ENCODE peak calls at places on chromosomes 11 and 22, in seven cellular contexts. One of them, this sample, is unnamed.

GRCh38 chr11:44351006-44351660 is 41.2 kb upstream of the ALX4 start:
- DNase-seq in upper lobe of right lung: peak
- DNase-seq in ovary: no peak
- DNase-seq in PC-9: no peak
- DNase-seq in CD8-positive, alpha-beta T cell: no peak
- DNase-seq in Peyer's patch: no peak
- DNase-seq in adrenal gland: no peak
- DNase-seq in this sample: no peak

GRCh38 chr11:111631666-111632039 is 29.4 kb downstream of the SIK2 start:
- DNase-seq in adrenal gland: no peak
- DNase-seq in ovary: no peak
- DNase-seq in Peyer's patch: no peak
- DNase-seq in CD8-positive, alpha-beta T cell: no peak
- DNase-seq in upper lobe of right lung: no peak
- DNase-seq in PC-9: no peak
- DNase-seq in this sample: no peak

GRCh38 chr11:104799251-104799650 is 99.0 kb downstream of the CASP12 start:
- DNase-seq in CD8-positive, alpha-beta T cell: no peak
- DNase-seq in adrenal gland: no peak
- DNase-seq in ovary: no peak
- DNase-seq in upper lobe of right lung: no peak
- DNase-seq in Peyer's patch: no peak
- DNase-seq in PC-9: no peak
- DNase-seq in this sample: no peak

GRCh38 chr11:5631426-5631825 is 6.6 kb downstream of the TRIM34 start:
- DNase-seq in ovary: no peak
- DNase-seq in adrenal gland: no peak
- DNase-seq in CD8-positive, alpha-beta T cell: no peak
- DNase-seq in PC-9: no peak
- DNase-seq in Peyer's patch: no peak
- DNase-seq in upper lobe of right lung: no peak
- DNase-seq in this sample: no peak

GRCh38 chr22:22810018-22810427 is 77.6 kb upstream of the IGLL5 start:
- DNase-seq in PC-9: no peak
- DNase-seq in Peyer's patch: no peak
- DNase-seq in CD8-positive, alpha-beta T cell: peak
- DNase-seq in adrenal gland: no peak
- DNase-seq in upper lobe of right lung: peak
- DNase-seq in ovary: peak
- DNase-seq in this sample: no peak

GRCh38 chr22:24772493-24773220 is 1.9 kb downstream of the PIWIL3 start:
- DNase-seq in CD8-positive, alpha-beta T cell: no peak
- DNase-seq in PC-9: no peak
- DNase-seq in ovary: no peak
- DNase-seq in upper lobe of right lung: no peak
- DNase-seq in adrenal gland: peak
- DNase-seq in Peyer's patch: no peak
- DNase-seq in this sample: no peak

GRCh38 chr11:76824980-76825725 is 35.6 kb upstream of the ACER3 start:
- DNase-seq in Peyer's patch: no peak
- DNase-seq in upper lobe of right lung: no peak
- DNase-seq in ovary: no peak
- DNase-seq in adrenal gland: no peak
- DNase-seq in CD8-positive, alpha-beta T cell: no peak
- DNase-seq in PC-9: no peak
- DNase-seq in this sample: no peak

GRCh38 chr22:23073506-23074229 is 3.3 kb downstream of the GNAZ start:
- DNase-seq in ovary: peak
- DNase-seq in PC-9: no peak
- DNase-seq in upper lobe of right lung: peak
- DNase-seq in CD8-positive, alpha-beta T cell: no peak
- DNase-seq in Peyer's patch: peak
- DNase-seq in adrenal gland: peak
- DNase-seq in this sample: no peak

GRCh38 chr22:17547995-17548755 is 15.1 kb upstream of the SLC25A18 start:
- DNase-seq in CD8-positive, alpha-beta T cell: no peak
- DNase-seq in PC-9: no peak
- DNase-seq in adrenal gland: no peak
- DNase-seq in Peyer's patch: no peak
- DNase-seq in upper lobe of right lung: no peak
- DNase-seq in ovary: no peak
- DNase-seq in this sample: no peak

GRCh38 chr11:117600261-117600783 is 196.7 kb downstream of the DSCAML1 start:
- DNase-seq in adrenal gland: no peak
- DNase-seq in upper lobe of right lung: no peak
- DNase-seq in CD8-positive, alpha-beta T cell: no peak
- DNase-seq in PC-9: no peak
- DNase-seq in ovary: no peak
- DNase-seq in Peyer's patch: no peak
- DNase-seq in this sample: no peak

GRCh38 chr11:70712471-70712870 is 314.1 kb downstream of the CTTN start:
- DNase-seq in upper lobe of right lung: peak
- DNase-seq in CD8-positive, alpha-beta T cell: no peak
- DNase-seq in adrenal gland: no peak
- DNase-seq in Peyer's patch: peak
- DNase-seq in PC-9: no peak
- DNase-seq in ovary: no peak
- DNase-seq in this sample: no peak

GRCh38 chr22:25354456-25354855 is 135.0 kb downstream of the CRYBB2 start:
- DNase-seq in adrenal gland: no peak
- DNase-seq in ovary: no peak
- DNase-seq in CD8-positive, alpha-beta T cell: no peak
- DNase-seq in Peyer's patch: peak
- DNase-seq in upper lobe of right lung: peak
- DNase-seq in PC-9: no peak
- DNase-seq in this sample: no peak

GRCh38 chr11:122189259-122189658 is 73.2 kb upstream of the BLID start:
- DNase-seq in Peyer's patch: no peak
- DNase-seq in PC-9: peak
- DNase-seq in upper lobe of right lung: no peak
- DNase-seq in CD8-positive, alpha-beta T cell: no peak
- DNase-seq in ovary: no peak
- DNase-seq in adrenal gland: peak
- DNase-seq in this sample: no peak

GRCh38 chr22:46995501-46996360 is 233.3 kb downstream of the TBC1D22A start:
- DNase-seq in ovary: no peak
- DNase-seq in upper lobe of right lung: no peak
- DNase-seq in CD8-positive, alpha-beta T cell: no peak
- DNase-seq in adrenal gland: no peak
- DNase-seq in Peyer's patch: no peak
- DNase-seq in PC-9: no peak
- DNase-seq in this sample: no peak

GRCh38 chr11:5071815-5072214 is 2.4 kb downstream of the OR52E1 start:
- DNase-seq in PC-9: no peak
- DNase-seq in Peyer's patch: no peak
- DNase-seq in upper lobe of right lung: no peak
- DNase-seq in adrenal gland: no peak
- DNase-seq in CD8-positive, alpha-beta T cell: no peak
- DNase-seq in ovary: no peak
- DNase-seq in this sample: no peak

GRCh38 chr11:89613916-89614315 is 96.2 kb upstream of the TRIM77 start:
- DNase-seq in CD8-positive, alpha-beta T cell: no peak
- DNase-seq in ovary: no peak
- DNase-seq in PC-9: no peak
- DNase-seq in adrenal gland: no peak
- DNase-seq in upper lobe of right lung: no peak
- DNase-seq in Peyer's patch: no peak
- DNase-seq in this sample: no peak

GRCh38 chr11:23932485-23932898 is 564.4 kb upstream of the LUZP2 start:
- DNase-seq in CD8-positive, alpha-beta T cell: no peak
- DNase-seq in upper lobe of right lung: no peak
- DNase-seq in PC-9: no peak
- DNase-seq in ovary: no peak
- DNase-seq in adrenal gland: no peak
- DNase-seq in Peyer's patch: no peak
- DNase-seq in this sample: no peak

GRCh38 chr11:86041975-86042378 is 26.9 kb downstream of the PICALM start:
- DNase-seq in PC-9: peak
- DNase-seq in adrenal gland: peak
- DNase-seq in Peyer's patch: no peak
- DNase-seq in ovary: peak
- DNase-seq in upper lobe of right lung: no peak
- DNase-seq in CD8-positive, alpha-beta T cell: no peak
- DNase-seq in this sample: no peak

GRCh38 chr11:30326114-30326783 is 3.3 kb downstream of the ARL14EP start:
- DNase-seq in adrenal gland: no peak
- DNase-seq in Peyer's patch: no peak
- DNase-seq in CD8-positive, alpha-beta T cell: no peak
- DNase-seq in upper lobe of right lung: no peak
- DNase-seq in PC-9: no peak
- DNase-seq in ovary: no peak
- DNase-seq in this sample: no peak

GRCh38 chr11:456533-456932 is 6.5 kb downstream of the PTDSS2 start:
- DNase-seq in adrenal gland: no peak
- DNase-seq in Peyer's patch: no peak
- DNase-seq in CD8-positive, alpha-beta T cell: peak
- DNase-seq in PC-9: no peak
- DNase-seq in ovary: no peak
- DNase-seq in upper lobe of right lung: no peak
- DNase-seq in this sample: no peak

GRCh38 chr22:43114958-43115357 is 4.4 kb downstream of the BIK start:
- DNase-seq in Peyer's patch: no peak
- DNase-seq in CD8-positive, alpha-beta T cell: no peak
- DNase-seq in adrenal gland: no peak
- DNase-seq in ovary: no peak
- DNase-seq in upper lobe of right lung: no peak
- DNase-seq in PC-9: no peak
- DNase-seq in this sample: no peak

GRCh38 chr11:45182902-45183301 is 36.5 kb downstream of the PRDM11 start:
- DNase-seq in CD8-positive, alpha-beta T cell: no peak
- DNase-seq in adrenal gland: peak
- DNase-seq in upper lobe of right lung: no peak
- DNase-seq in ovary: no peak
- DNase-seq in Peyer's patch: no peak
- DNase-seq in PC-9: peak
- DNase-seq in this sample: no peak

GRCh38 chr11:113906038-113906437 is 1.4 kb downstream of the HTR3B start:
- DNase-seq in upper lobe of right lung: no peak
- DNase-seq in ovary: no peak
- DNase-seq in PC-9: no peak
- DNase-seq in Peyer's patch: no peak
- DNase-seq in CD8-positive, alpha-beta T cell: no peak
- DNase-seq in adrenal gland: no peak
- DNase-seq in this sample: no peak

GRCh38 chr11:113907681-113908080 is 3.1 kb downstream of the HTR3B start:
- DNase-seq in adrenal gland: no peak
- DNase-seq in upper lobe of right lung: no peak
- DNase-seq in PC-9: no peak
- DNase-seq in Peyer's patch: no peak
- DNase-seq in ovary: no peak
- DNase-seq in CD8-positive, alpha-beta T cell: no peak
- DNase-seq in this sample: no peak

GRCh38 chr11:113907155-113907554 is 2.6 kb downstream of the HTR3B start:
- DNase-seq in Peyer's patch: no peak
- DNase-seq in PC-9: no peak
- DNase-seq in adrenal gland: no peak
- DNase-seq in CD8-positive, alpha-beta T cell: no peak
- DNase-seq in ovary: no peak
- DNase-seq in upper lobe of right lung: no peak
- DNase-seq in this sample: no peak

GRCh38 chr11:113908107-113908506 is 3.5 kb downstream of the HTR3B start:
- DNase-seq in adrenal gland: no peak
- DNase-seq in upper lobe of right lung: no peak
- DNase-seq in CD8-positive, alpha-beta T cell: no peak
- DNase-seq in PC-9: no peak
- DNase-seq in Peyer's patch: no peak
- DNase-seq in ovary: no peak
- DNase-seq in this sample: no peak

GRCh38 chr11:113906515-113906914 is 1.9 kb downstream of the HTR3B start:
- DNase-seq in upper lobe of right lung: no peak
- DNase-seq in PC-9: no peak
- DNase-seq in adrenal gland: no peak
- DNase-seq in CD8-positive, alpha-beta T cell: no peak
- DNase-seq in Peyer's patch: no peak
- DNase-seq in ovary: no peak
- DNase-seq in this sample: no peak
- TF ChIP-seq CTCF in upper lobe of right lung: no peak
- TF ChIP-seq CTCF in PC-9: peak
- TF ChIP-seq CTCF in adrenal gland: no peak
- TF ChIP-seq CTCF in CD8-positive, alpha-beta T cell: no peak
- TF ChIP-seq CTCF in Peyer's patch: no peak
- TF ChIP-seq CTCF in ovary: no peak
- TF ChIP-seq CTCF in this sample: no peak

DNA sequence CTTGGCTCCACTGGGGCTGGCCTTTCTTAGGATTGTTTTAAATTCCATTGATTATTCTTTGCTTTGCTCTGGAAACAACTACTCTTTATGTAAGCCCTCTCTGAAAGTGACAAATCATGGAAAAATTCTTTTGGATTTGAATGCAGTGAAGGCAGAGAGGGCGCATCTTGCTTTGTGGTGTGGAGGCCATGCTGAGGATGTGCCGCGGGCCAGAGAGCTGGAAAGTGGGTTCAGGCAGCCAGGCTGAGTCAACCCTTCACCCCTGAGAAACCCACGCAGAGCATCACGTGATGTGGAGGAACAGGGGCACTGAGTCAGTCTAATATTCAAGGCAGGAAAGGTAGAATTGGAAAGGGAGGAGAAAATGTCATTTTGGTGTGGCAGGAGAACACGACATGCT is 62.4 kb upstream of the AMPD3 start:
- DNase-seq in CD8-positive, alpha-beta T cell: no peak
- DNase-seq in PC-9: no peak
- DNase-seq in upper lobe of right lung: no peak
- DNase-seq in Peyer's patch: no peak
- DNase-seq in adrenal gland: no peak
- DNase-seq in ovary: no peak
- DNase-seq in this sample: no peak
- H3K27ac ChIP-seq in CD8-positive, alpha-beta T cell: no peak
- H3K27ac ChIP-seq in PC-9: no peak
- H3K27ac ChIP-seq in upper lobe of right lung: no peak
- H3K27ac ChIP-seq in Peyer's patch: no peak
- H3K27ac ChIP-seq in adrenal gland: no peak
- H3K27ac ChIP-seq in ovary: no peak
- H3K27ac ChIP-seq in this sample: no peak

GRCh38 chr22:45159652-45160462 is 3.9 kb upstream of the NUP50 start:
- DNase-seq in CD8-positive, alpha-beta T cell: no peak
- DNase-seq in upper lobe of right lung: no peak
- DNase-seq in ovary: no peak
- DNase-seq in Peyer's patch: no peak
- DNase-seq in adrenal gland: peak
- DNase-seq in PC-9: no peak
- DNase-seq in this sample: no peak
- TF ChIP-seq CTCF in CD8-positive, alpha-beta T cell: no peak
- TF ChIP-seq CTCF in upper lobe of right lung: peak
- TF ChIP-seq CTCF in ovary: no peak
- TF ChIP-seq CTCF in Peyer's patch: peak
- TF ChIP-seq CTCF in adrenal gland: peak
- TF ChIP-seq CTCF in PC-9: no peak
- TF ChIP-seq CTCF in this sample: no peak

GRCh38 chr11:34262601-34263081 is 95.2 kb downstream of the ABTB2 start:
- DNase-seq in adrenal gland: no peak
- DNase-seq in PC-9: peak
- DNase-seq in ovary: no peak
- DNase-seq in Peyer's patch: no peak
- DNase-seq in upper lobe of right lung: no peak
- DNase-seq in CD8-positive, alpha-beta T cell: no peak
- DNase-seq in this sample: no peak
- H3K27ac ChIP-seq in adrenal gland: no peak
- H3K27ac ChIP-seq in PC-9: peak
- H3K27ac ChIP-seq in ovary: no peak
- H3K27ac ChIP-seq in Peyer's patch: no peak
- H3K27ac ChIP-seq in upper lobe of right lung: no peak
- H3K27ac ChIP-seq in CD8-positive, alpha-beta T cell: no peak
- H3K27ac ChIP-seq in this sample: no peak

This sample was measured in coronary artery.